ENCODE peak calls at places on chromosomes 7 and 10, in five cellular contexts. H is erythroblast, C is sciatic nerve, P is AG09309, Q is M059J. Y is an unnamed sample.

GRCh38 chr7:154871483-154871882 is 131.4 kb downstream of the PAXIP1 start:
- DNase-seq in H (no peak), C (no peak), P (no peak), Q (no peak), Y (no peak)

GRCh38 chr10:71520042-71520441 is 123.3 kb downstream of the CDH23 start:
- DNase-seq in H (no peak), C (no peak), P (peak), Q (peak), Y (no peak)

GRCh38 chr7:8190121-8190895 is 71.7 kb downstream of the ICA1 start:
- DNase-seq in H (peak), C (no peak), P (peak), Q (peak), Y (no peak)

GRCh38 chr7:130489140-130489967 is 2.5 kb upstream of the MEST start:
- DNase-seq in H (no peak), C (no peak), P (no peak), Q (peak), Y (no peak)

GRCh38 chr10:36540611-36541010 is 584.8 kb upstream of the ANKRD30A start:
- DNase-seq in H (no peak), C (no peak), P (no peak), Q (no peak), Y (no peak)

GRCh38 chr10:73850863-73851461 is 23.4 kb downstream of the CAMK2G start:
- DNase-seq in H (no peak), C (no peak), P (peak), Q (no peak), Y (no peak)

GRCh38 chr10:18066947-18067346 is 73.3 kb upstream of the CACNB2 start:
- DNase-seq in H (no peak), C (no peak), P (no peak), Q (no peak), Y (no peak)

GRCh38 chr7:86600506-86601290 is 43.0 kb upstream of the GRM3 start:
- DNase-seq in H (no peak), C (no peak), P (no peak), Q (no peak), Y (no peak)

GRCh38 chr7:79176859-79177477 is 276.5 kb downstream of the MAGI2 start:
- DNase-seq in H (peak), C (no peak), P (peak), Q (peak), Y (no peak)

GRCh38 chr10:51629969-51630617 is 69.3 kb downstream of the CSTF2T start:
- DNase-seq in H (no peak), C (no peak), P (no peak), Q (no peak), Y (no peak)

Y was measured in cardiac septum.